ENCODE peak calls at places on chromosome 18, in eight cellular contexts. Q is GM23248, V is MM.1S, M is neural progenitor cell, G is GM23338, U is HCT116, W is PC-3, Y is hepatocyte. L is an unnamed sample. For H3K4me1, the result is how much of the 10 kb centered on the place peaks cover.

GRCh38 chr18:10928971-10929373 is 220.4 kb downstream of the PIEZO2 start:
- DNase-seq in Q (peak), V (peak), M (no peak), G (no peak), U (no peak), W (no peak), Y (no peak), L (peak)

GRCh38 chr18:75253784-75254183 is 43.2 kb downstream of the TSHZ1 start:
- DNase-seq in Q (peak), V (no peak), M (no peak), G (no peak), U (no peak), W (no peak), Y (no peak), L (no peak)

GRCh38 chr18:33128581-33128980 is 311.9 kb downstream of the CCDC178 start:
- DNase-seq in Q (no peak), V (no peak), M (no peak), G (no peak), U (no peak), W (peak), Y (no peak), L (no peak)

GRCh38 chr18:46167971-46168370 is 63.8 kb downstream of the HAUS1 start:
- DNase-seq in Q (no peak), V (peak), M (no peak), G (peak), U (no peak), W (no peak), Y (no peak), L (peak)

GRCh38 chr18:44729631-44730101 is 49.0 kb downstream of the SETBP1 start:
- DNase-seq in Q (peak), V (no peak), M (no peak), G (no peak), U (no peak), W (no peak), Y (peak), L (no peak)

GRCh38 chr18:45412577-45412976 is 202.7 kb upstream of the SLC14A2 start:
- DNase-seq in Q (peak), V (no peak), M (no peak), G (no peak), U (no peak), W (no peak), Y (no peak), L (no peak)

GRCh38 chr18:54119524-54120019 is 104.9 kb downstream of the MBD2 start:
- DNase-seq in Q (peak), V (peak), M (peak), G (peak), U (peak), W (peak), Y (peak), L (peak)

GRCh38 chr18:25289040-25289631 is 62.8 kb downstream of the ZNF521 start:
- DNase-seq in Q (peak), V (no peak), M (no peak), G (no peak), U (no peak), W (peak), Y (peak), L (no peak)

GRCh38 chr18:55858661-55859111 is 270.7 kb upstream of the TCF4 start:
- DNase-seq in Q (peak), V (no peak), M (no peak), G (no peak), U (no peak), W (no peak), Y (no peak), L (no peak)

GRCh38 chr18:11761553-11761952 is 72.5 kb downstream of the GNAL start:
- DNase-seq in Q (no peak), V (no peak), M (peak), G (peak), U (peak), W (peak), Y (peak), L (peak)

GRCh38 chr18:39841133-39842041 is 2113.6 kb upstream of the PIK3C3 start:
- DNase-seq in Q (peak), V (no peak), M (peak), G (peak), U (peak), W (peak), Y (peak), L (no peak)

GRCh38 chr18:45920367-45920766 is 46.8 kb downstream of the EPG5 start:
- DNase-seq in Q (peak), V (no peak), M (no peak), G (no peak), U (no peak), W (peak), Y (no peak), L (no peak)

GRCh38 chr18:21600526-21601410 is at the start of gene ESCO1:
- DNase-seq in Q (peak), V (peak), M (peak), G (peak), U (peak), W (peak), Y (peak), L (peak)

GRCh38 chr18:1227025-1227424 is 322.4 kb downstream of the ADCYAP1 start:
- DNase-seq in Q (no peak), V (no peak), M (no peak), G (no peak), U (no peak), W (no peak), Y (no peak), L (no peak)

GRCh38 chr18:24014986-24015896 is 687 bp downstream of the TTC39C start:
- DNase-seq in Q (peak), V (peak), M (peak), G (peak), U (no peak), W (peak), Y (peak), L (peak)

GRCh38 chr18:39105095-39105494 is 1539.5 kb upstream of the CELF4 start:
- DNase-seq in Q (no peak), V (no peak), M (no peak), G (no peak), U (no peak), W (no peak), Y (no peak), L (no peak)

GRCh38 chr18:48785091-48785614 is 165.6 kb downstream of the SMAD7 start:
- DNase-seq in Q (no peak), V (peak), M (no peak), G (no peak), U (no peak), W (no peak), Y (no peak), L (peak)

GRCh38 chr18:45169610-45170009 is 445.7 kb upstream of the SLC14A2 start:
- DNase-seq in Q (peak), V (no peak), M (no peak), G (no peak), U (no peak), W (peak), Y (peak), L (no peak)

DNA sequence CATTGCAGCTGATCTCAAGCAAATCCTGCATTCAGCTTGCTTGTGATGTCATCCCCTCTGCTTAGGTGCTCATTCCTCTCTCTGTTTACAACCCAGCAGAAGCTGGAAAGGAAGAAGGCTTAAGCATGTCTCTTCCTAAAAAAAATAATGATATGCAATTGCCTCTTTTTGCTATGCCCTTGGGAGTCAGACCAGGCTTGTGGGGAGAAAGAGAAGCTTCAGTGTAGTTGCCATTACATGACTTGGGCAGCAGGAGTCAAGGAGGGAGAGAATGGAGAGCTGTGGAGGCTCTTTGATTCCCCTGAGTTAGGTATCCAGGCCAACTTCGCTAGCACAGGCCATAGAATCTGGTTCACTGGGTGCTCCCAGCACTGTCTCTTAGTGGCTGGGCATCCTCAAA is 101.1 kb downstream of the MAPK4 start:
- DNase-seq in Q (no peak), V (no peak), M (no peak), G (no peak), U (no peak), W (no peak), Y (no peak), L (no peak)
- H3K4me3 ChIP-seq in Q (no peak), V (no peak), M (no peak), G (no peak), U (no peak), W (no peak), Y (no peak), L (no peak)

GRCh38 chr18:6341303-6341702 is 73.4 kb downstream of the L3MBTL4 start:
- DNase-seq in Q (no peak), V (no peak), M (no peak), G (no peak), U (no peak), W (no peak), Y (no peak), L (no peak)
- TF ChIP-seq EZH2phosphoT487 in Q (no peak), V (no peak), M (no peak), G (no peak), U (no peak), W (no peak), Y (no peak), L (no peak)

GRCh38 chr18:59055345-59056032 is 84.2 kb upstream of the SEC11C start:
- DNase-seq in Q (no peak), V (no peak), M (peak), G (peak), U (no peak), W (no peak), Y (no peak), L (no peak)
- H3K4me1 ChIP-seq in Q (under half), V (under half), M (under half), G (under half), U (under half), W (under half), Y (under half), L (under half)

DNA sequence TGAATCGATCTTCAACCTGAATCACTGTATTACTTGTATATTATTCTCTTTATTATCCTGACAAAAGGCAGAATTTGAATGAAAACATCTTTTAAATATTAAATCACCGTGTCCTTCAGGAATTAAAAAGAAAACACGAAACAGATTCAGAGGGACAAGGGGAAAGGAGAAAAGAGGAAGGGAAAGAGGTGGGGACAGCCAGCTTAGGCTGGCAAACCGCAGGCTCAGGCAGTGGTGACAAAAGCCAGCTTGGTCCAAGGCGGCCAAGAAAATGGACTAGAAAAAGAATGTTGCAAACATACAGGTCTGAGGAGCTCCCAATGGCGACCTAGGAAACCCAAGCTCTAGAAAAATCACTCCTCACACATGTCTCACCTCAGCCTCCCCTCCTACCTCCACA is 6.8 kb downstream of the B4GALT6 start:
- DNase-seq in Q (no peak), V (no peak), M (no peak), G (no peak), U (no peak), W (no peak), Y (no peak), L (no peak)
- H3K4me3 ChIP-seq in Q (no peak), V (no peak), M (no peak), G (no peak), U (no peak), W (no peak), Y (no peak), L (no peak)

GRCh38 chr18:73156117-73156516 is 288.3 kb upstream of the NETO1 start:
- DNase-seq in Q (no peak), V (no peak), M (no peak), G (no peak), U (no peak), W (peak), Y (no peak), L (no peak)

GRCh38 chr18:73147591-73147990 is 279.8 kb upstream of the NETO1 start:
- DNase-seq in Q (no peak), V (no peak), M (no peak), G (no peak), U (no peak), W (no peak), Y (no peak), L (no peak)

GRCh38 chr18:73151086-73151485 is 283.3 kb upstream of the NETO1 start:
- DNase-seq in Q (no peak), V (no peak), M (no peak), G (no peak), U (no peak), W (no peak), Y (no peak), L (no peak)

GRCh38 chr18:73150199-73150598 is 282.4 kb upstream of the NETO1 start:
- DNase-seq in Q (no peak), V (no peak), M (peak), G (peak), U (no peak), W (peak), Y (no peak), L (no peak)

DNA sequence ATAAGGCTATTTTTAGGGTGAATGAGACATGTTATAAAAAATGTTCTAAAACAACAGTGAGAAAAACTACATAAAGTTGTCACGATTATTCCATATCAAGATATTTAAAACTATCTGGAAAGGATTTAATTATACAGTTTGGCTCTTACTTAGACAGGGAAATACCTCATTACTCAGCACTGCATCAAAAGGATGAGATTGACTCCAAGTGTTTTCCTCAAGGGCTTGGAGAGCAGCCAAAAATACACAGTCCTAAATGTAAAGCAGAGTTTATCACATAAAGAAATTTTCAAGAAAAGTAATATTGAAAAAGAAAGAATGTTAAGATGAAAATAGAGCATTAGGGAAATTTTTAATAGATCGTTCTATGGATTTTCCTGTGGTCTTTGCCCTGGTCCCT is 285.5 kb upstream of the NETO1 start:
- DNase-seq in Q (no peak), V (no peak), M (no peak), G (no peak), U (no peak), W (peak), Y (no peak), L (no peak)
- TF ChIP-seq EZH2phosphoT487 in Q (no peak), V (no peak), M (no peak), G (no peak), U (no peak), W (no peak), Y (no peak), L (no peak)

GRCh38 chr18:13628211-13628610 is 98.1 kb downstream of the FAM210A start:
- DNase-seq in Q (no peak), V (no peak), M (peak), G (no peak), U (no peak), W (no peak), Y (no peak), L (no peak)
- H3K4me1 ChIP-seq in Q (under half), V (under half), M (under half), G (under half), U (under half), W (under half), Y (under half), L (under half)

DNA sequence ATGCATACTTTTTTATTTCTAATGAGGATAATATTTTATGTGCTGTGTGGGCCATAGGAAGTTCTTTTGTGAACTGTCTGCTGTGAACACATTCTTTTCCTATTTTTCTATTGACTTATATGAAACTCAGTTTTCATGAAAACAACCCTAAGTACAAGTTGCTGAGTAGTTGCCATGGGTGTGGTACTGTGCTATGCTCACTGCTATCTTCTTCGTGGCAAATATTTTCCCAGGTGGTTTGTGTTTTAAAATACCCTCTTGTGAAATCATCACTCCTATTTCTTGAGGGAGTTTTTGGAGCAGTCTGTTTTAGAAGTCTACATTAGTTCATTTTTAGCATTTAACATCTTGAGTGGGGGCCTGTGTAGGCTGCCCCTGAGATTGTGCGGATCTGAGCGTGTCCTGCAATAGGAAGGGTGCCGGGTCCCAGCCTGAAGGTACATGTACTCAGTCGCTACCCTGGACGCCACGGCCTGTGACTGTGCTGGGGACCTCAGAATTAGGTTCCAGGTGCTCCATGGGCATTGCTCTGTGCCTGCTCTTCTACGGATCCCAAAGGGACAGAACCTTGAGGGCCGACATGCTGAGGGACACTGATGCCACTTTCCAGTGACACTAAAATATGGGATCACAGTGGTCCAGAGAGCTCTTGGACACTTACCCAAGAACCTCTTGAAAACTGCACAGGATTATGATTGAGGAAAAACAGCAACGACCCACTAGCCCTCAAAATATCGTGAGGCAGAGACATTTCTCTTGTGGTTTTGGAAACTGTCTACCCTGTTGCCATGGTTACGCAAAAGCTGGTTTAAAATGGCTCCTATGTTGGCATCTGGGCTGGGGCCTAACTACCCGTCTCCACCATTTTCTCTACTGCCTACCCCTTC is 480.4 kb downstream of the TGIF1 start:
- DNase-seq in Q (no peak), V (no peak), M (no peak), G (no peak), U (no peak), W (no peak), Y (no peak), L (no peak)
- H3K4me3 ChIP-seq in Q (no peak), V (no peak), M (no peak), G (no peak), U (no peak), W (no peak), Y (no peak), L (no peak)

GRCh38 chr18:9663377-9663776 is 44.7 kb upstream of the RAB31 start:
- DNase-seq in Q (peak), V (no peak), M (no peak), G (no peak), U (no peak), W (no peak), Y (no peak), L (no peak)
- TF ChIP-seq EZH2phosphoT487 in Q (no peak), V (no peak), M (no peak), G (no peak), U (no peak), W (no peak), Y (no peak), L (no peak)

GRCh38 chr18:62788891-62789290 is 73.5 kb downstream of the PHLPP1 start:
- DNase-seq in Q (no peak), V (no peak), M (no peak), G (no peak), U (no peak), W (peak), Y (peak), L (no peak)
- H3K4me1 ChIP-seq in Q (under half), V (under half), M (half or more), G (half or more), U (under half), W (under half), Y (under half), L (under half)

L was measured in OCI-LY7.